ENCODE peak calls at places on chromosome 18, in seven cellular contexts. One of them, this sample, is unnamed. For H3K36me3, the result is how much of the 10 kb centered on the place peaks cover.

GRCh38 chr18:31274915-31275314 is 43.0 kb upstream of the DSG1 start:
- DNase-seq in neuronal stem cell: no peak
- DNase-seq in sigmoid colon: no peak
- DNase-seq in IMR-90: no peak
- DNase-seq in HCT116: peak
- DNase-seq in CD8-positive, alpha-beta memory T cell: no peak
- DNase-seq in upper lobe of right lung: peak
- DNase-seq in this sample: no peak

GRCh38 chr18:12766986-12767433 is 64.2 kb downstream of the PSMG2 start:
- DNase-seq in CD8-positive, alpha-beta memory T cell: no peak
- DNase-seq in sigmoid colon: no peak
- DNase-seq in HCT116: no peak
- DNase-seq in IMR-90: no peak
- DNase-seq in upper lobe of right lung: no peak
- DNase-seq in neuronal stem cell: peak
- DNase-seq in this sample: no peak

GRCh38 chr18:49207373-49207772 is 253.1 kb downstream of the DYM start:
- DNase-seq in HCT116: peak
- DNase-seq in IMR-90: peak
- DNase-seq in CD8-positive, alpha-beta memory T cell: no peak
- DNase-seq in neuronal stem cell: no peak
- DNase-seq in upper lobe of right lung: no peak
- DNase-seq in sigmoid colon: no peak
- DNase-seq in this sample: no peak

GRCh38 chr18:59067873-59068272 is 71.8 kb upstream of the SEC11C start:
- DNase-seq in sigmoid colon: no peak
- DNase-seq in IMR-90: peak
- DNase-seq in upper lobe of right lung: no peak
- DNase-seq in CD8-positive, alpha-beta memory T cell: no peak
- DNase-seq in HCT116: no peak
- DNase-seq in neuronal stem cell: no peak
- DNase-seq in this sample: no peak

GRCh38 chr18:59779979-59780378 is 82.8 kb upstream of the CCBE1 start:
- DNase-seq in CD8-positive, alpha-beta memory T cell: no peak
- DNase-seq in sigmoid colon: no peak
- DNase-seq in upper lobe of right lung: no peak
- DNase-seq in HCT116: no peak
- DNase-seq in neuronal stem cell: no peak
- DNase-seq in IMR-90: peak
- DNase-seq in this sample: no peak

GRCh38 chr18:9987931-9988330 is 74.1 kb downstream of the VAPA start:
- DNase-seq in IMR-90: no peak
- DNase-seq in neuronal stem cell: no peak
- DNase-seq in sigmoid colon: no peak
- DNase-seq in CD8-positive, alpha-beta memory T cell: no peak
- DNase-seq in upper lobe of right lung: no peak
- DNase-seq in HCT116: no peak
- DNase-seq in this sample: no peak

GRCh38 chr18:3481696-3482210 is 31.8 kb downstream of the TGIF1 start:
- DNase-seq in neuronal stem cell: no peak
- DNase-seq in HCT116: peak
- DNase-seq in sigmoid colon: no peak
- DNase-seq in IMR-90: peak
- DNase-seq in CD8-positive, alpha-beta memory T cell: no peak
- DNase-seq in upper lobe of right lung: no peak
- DNase-seq in this sample: no peak

GRCh38 chr18:52136532-52136931 is 203.5 kb upstream of the DCC start:
- DNase-seq in CD8-positive, alpha-beta memory T cell: no peak
- DNase-seq in IMR-90: no peak
- DNase-seq in sigmoid colon: no peak
- DNase-seq in upper lobe of right lung: no peak
- DNase-seq in HCT116: no peak
- DNase-seq in neuronal stem cell: no peak
- DNase-seq in this sample: no peak

GRCh38 chr18:28767781-28768211 is 590.9 kb upstream of the CDH2 start:
- DNase-seq in IMR-90: peak
- DNase-seq in upper lobe of right lung: no peak
- DNase-seq in CD8-positive, alpha-beta memory T cell: no peak
- DNase-seq in sigmoid colon: no peak
- DNase-seq in neuronal stem cell: no peak
- DNase-seq in HCT116: no peak
- DNase-seq in this sample: no peak

GRCh38 chr18:57759650-57760049 is 43.5 kb downstream of the ATP8B1 start:
- DNase-seq in HCT116: no peak
- DNase-seq in upper lobe of right lung: no peak
- DNase-seq in CD8-positive, alpha-beta memory T cell: no peak
- DNase-seq in IMR-90: no peak
- DNase-seq in sigmoid colon: no peak
- DNase-seq in neuronal stem cell: no peak
- DNase-seq in this sample: no peak

GRCh38 chr18:989423-989822 is 84.8 kb downstream of the ADCYAP1 start:
- DNase-seq in sigmoid colon: no peak
- DNase-seq in neuronal stem cell: no peak
- DNase-seq in HCT116: no peak
- DNase-seq in upper lobe of right lung: no peak
- DNase-seq in CD8-positive, alpha-beta memory T cell: no peak
- DNase-seq in IMR-90: no peak
- DNase-seq in this sample: no peak

GRCh38 chr18:995641-996040 is 91.0 kb downstream of the ADCYAP1 start:
- DNase-seq in CD8-positive, alpha-beta memory T cell: no peak
- DNase-seq in IMR-90: peak
- DNase-seq in sigmoid colon: no peak
- DNase-seq in HCT116: no peak
- DNase-seq in upper lobe of right lung: no peak
- DNase-seq in neuronal stem cell: no peak
- DNase-seq in this sample: peak

GRCh38 chr18:991441-991840 is 86.8 kb downstream of the ADCYAP1 start:
- DNase-seq in HCT116: no peak
- DNase-seq in upper lobe of right lung: no peak
- DNase-seq in sigmoid colon: no peak
- DNase-seq in IMR-90: no peak
- DNase-seq in neuronal stem cell: no peak
- DNase-seq in CD8-positive, alpha-beta memory T cell: no peak
- DNase-seq in this sample: peak

GRCh38 chr18:997499-997898 is 92.8 kb downstream of the ADCYAP1 start:
- DNase-seq in HCT116: no peak
- DNase-seq in upper lobe of right lung: no peak
- DNase-seq in CD8-positive, alpha-beta memory T cell: no peak
- DNase-seq in sigmoid colon: no peak
- DNase-seq in IMR-90: no peak
- DNase-seq in neuronal stem cell: no peak
- DNase-seq in this sample: no peak

GRCh38 chr18:993560-993959 is 88.9 kb downstream of the ADCYAP1 start:
- DNase-seq in CD8-positive, alpha-beta memory T cell: no peak
- DNase-seq in IMR-90: no peak
- DNase-seq in HCT116: no peak
- DNase-seq in upper lobe of right lung: no peak
- DNase-seq in neuronal stem cell: no peak
- DNase-seq in sigmoid colon: no peak
- DNase-seq in this sample: no peak
- H3K4me3 ChIP-seq in CD8-positive, alpha-beta memory T cell: no peak
- H3K4me3 ChIP-seq in IMR-90: no peak
- H3K4me3 ChIP-seq in HCT116: no peak
- H3K4me3 ChIP-seq in upper lobe of right lung: no peak
- H3K4me3 ChIP-seq in neuronal stem cell: no peak
- H3K4me3 ChIP-seq in sigmoid colon: no peak
- H3K4me3 ChIP-seq in this sample: no peak

GRCh38 chr18:47847635-47848034 is 82.8 kb downstream of the SMAD2 start:
- DNase-seq in upper lobe of right lung: no peak
- DNase-seq in CD8-positive, alpha-beta memory T cell: no peak
- DNase-seq in IMR-90: no peak
- DNase-seq in HCT116: no peak
- DNase-seq in neuronal stem cell: no peak
- DNase-seq in sigmoid colon: no peak
- DNase-seq in this sample: no peak
- H3K36me3 ChIP-seq in upper lobe of right lung: half or more
- H3K36me3 ChIP-seq in CD8-positive, alpha-beta memory T cell: under half
- H3K36me3 ChIP-seq in IMR-90: under half
- H3K36me3 ChIP-seq in HCT116: under half
- H3K36me3 ChIP-seq in neuronal stem cell: under half
- H3K36me3 ChIP-seq in sigmoid colon: under half
- H3K36me3 ChIP-seq in this sample: under half

GRCh38 chr18:23927821-23928746 is 86.5 kb upstream of the TTC39C start:
- DNase-seq in sigmoid colon: no peak
- DNase-seq in upper lobe of right lung: no peak
- DNase-seq in HCT116: no peak
- DNase-seq in CD8-positive, alpha-beta memory T cell: no peak
- DNase-seq in neuronal stem cell: no peak
- DNase-seq in IMR-90: peak
- DNase-seq in this sample: no peak
- H3K4me3 ChIP-seq in sigmoid colon: peak
- H3K4me3 ChIP-seq in upper lobe of right lung: no peak
- H3K4me3 ChIP-seq in HCT116: no peak
- H3K4me3 ChIP-seq in CD8-positive, alpha-beta memory T cell: no peak
- H3K4me3 ChIP-seq in neuronal stem cell: no peak
- H3K4me3 ChIP-seq in IMR-90: no peak
- H3K4me3 ChIP-seq in this sample: no peak

DNA sequence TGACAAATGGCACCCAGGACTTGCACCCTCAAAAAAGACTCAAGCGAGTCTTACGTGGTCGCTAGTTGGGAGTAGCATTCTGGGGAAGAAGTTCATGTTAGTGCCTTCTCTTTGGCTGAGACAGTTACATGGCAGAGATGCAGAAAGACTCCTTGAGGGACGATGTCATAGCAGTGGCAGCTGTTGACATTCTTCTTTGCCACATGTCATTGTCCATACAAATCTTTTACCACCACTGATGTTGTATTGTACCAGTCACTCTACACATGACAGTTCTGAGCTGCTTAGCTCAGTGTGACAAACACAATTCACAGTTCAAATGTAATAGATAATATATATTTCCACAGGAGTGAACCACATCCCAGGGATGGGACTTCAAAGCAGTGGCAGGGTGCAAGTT is 197.1 kb downstream of the TCF4 start:
- DNase-seq in upper lobe of right lung: no peak
- DNase-seq in sigmoid colon: no peak
- DNase-seq in IMR-90: no peak
- DNase-seq in neuronal stem cell: no peak
- DNase-seq in HCT116: no peak
- DNase-seq in CD8-positive, alpha-beta memory T cell: no peak
- DNase-seq in this sample: no peak
- H3K36me3 ChIP-seq in upper lobe of right lung: under half
- H3K36me3 ChIP-seq in sigmoid colon: under half
- H3K36me3 ChIP-seq in IMR-90: under half
- H3K36me3 ChIP-seq in neuronal stem cell: under half
- H3K36me3 ChIP-seq in HCT116: under half
- H3K36me3 ChIP-seq in CD8-positive, alpha-beta memory T cell: under half
- H3K36me3 ChIP-seq in this sample: under half

GRCh38 chr18:63135101-63135500 is 184.5 kb downstream of the BCL2 start:
- DNase-seq in upper lobe of right lung: no peak
- DNase-seq in IMR-90: no peak
- DNase-seq in sigmoid colon: no peak
- DNase-seq in neuronal stem cell: no peak
- DNase-seq in HCT116: no peak
- DNase-seq in CD8-positive, alpha-beta memory T cell: no peak
- DNase-seq in this sample: no peak

GRCh38 chr18:63140038-63140450 is 179.5 kb downstream of the BCL2 start:
- DNase-seq in CD8-positive, alpha-beta memory T cell: no peak
- DNase-seq in upper lobe of right lung: no peak
- DNase-seq in sigmoid colon: no peak
- DNase-seq in IMR-90: no peak
- DNase-seq in HCT116: no peak
- DNase-seq in neuronal stem cell: no peak
- DNase-seq in this sample: no peak

GRCh38 chr18:63138469-63139340 is 180.9 kb downstream of the BCL2 start:
- DNase-seq in HCT116: no peak
- DNase-seq in upper lobe of right lung: no peak
- DNase-seq in sigmoid colon: no peak
- DNase-seq in IMR-90: no peak
- DNase-seq in neuronal stem cell: peak
- DNase-seq in CD8-positive, alpha-beta memory T cell: no peak
- DNase-seq in this sample: no peak

GRCh38 chr18:63140997-63141776 is 178.4 kb downstream of the BCL2 start:
- DNase-seq in IMR-90: no peak
- DNase-seq in sigmoid colon: no peak
- DNase-seq in upper lobe of right lung: no peak
- DNase-seq in neuronal stem cell: no peak
- DNase-seq in CD8-positive, alpha-beta memory T cell: no peak
- DNase-seq in HCT116: no peak
- DNase-seq in this sample: no peak

DNA sequence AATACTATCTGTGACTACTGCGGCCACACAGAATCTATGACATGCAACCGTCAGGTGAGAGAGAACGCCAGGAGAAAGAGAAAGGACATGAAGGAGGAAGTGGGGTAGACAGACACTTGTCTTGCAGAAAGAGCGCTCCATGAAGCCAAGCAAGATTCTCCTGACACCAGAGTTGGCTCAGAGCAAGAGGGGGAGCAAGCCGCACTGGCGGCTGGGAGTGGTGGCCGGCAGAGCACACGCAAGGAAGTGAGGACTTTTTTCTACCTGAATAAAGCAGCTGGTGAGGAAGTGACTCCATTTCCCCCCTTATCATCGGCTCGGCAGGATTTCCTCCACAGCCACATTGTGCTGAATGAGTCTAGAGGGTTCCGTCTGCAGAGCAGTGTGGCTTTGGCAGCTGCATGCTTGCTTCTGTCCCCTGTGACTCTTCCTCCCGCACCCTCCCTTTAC is 181.5 kb downstream of the BCL2 start:
- DNase-seq in sigmoid colon: no peak
- DNase-seq in HCT116: no peak
- DNase-seq in neuronal stem cell: no peak
- DNase-seq in upper lobe of right lung: no peak
- DNase-seq in CD8-positive, alpha-beta memory T cell: peak
- DNase-seq in IMR-90: no peak
- DNase-seq in this sample: no peak
- H3K4me3 ChIP-seq in sigmoid colon: no peak
- H3K4me3 ChIP-seq in HCT116: no peak
- H3K4me3 ChIP-seq in neuronal stem cell: no peak
- H3K4me3 ChIP-seq in upper lobe of right lung: peak
- H3K4me3 ChIP-seq in CD8-positive, alpha-beta memory T cell: peak
- H3K4me3 ChIP-seq in IMR-90: no peak
- H3K4me3 ChIP-seq in this sample: no peak

DNA sequence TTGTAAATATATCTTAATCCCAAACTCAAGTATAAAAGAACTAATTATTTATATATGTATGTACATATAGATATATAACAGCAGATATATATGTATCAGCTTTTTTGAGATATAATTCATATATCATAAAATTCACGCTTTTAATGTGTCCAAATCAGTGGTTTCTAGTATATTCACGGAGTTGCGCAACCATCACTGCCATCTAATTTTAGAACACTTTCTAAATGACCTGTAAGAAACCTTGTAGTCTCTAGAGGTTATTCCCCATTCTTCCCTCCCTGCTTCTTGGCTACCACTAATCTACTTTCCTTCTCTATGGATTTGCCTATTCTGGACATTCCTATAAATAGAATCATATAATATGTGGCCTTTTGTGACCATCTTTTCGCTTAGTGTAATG is 163.5 kb upstream of the TCF4 start:
- DNase-seq in neuronal stem cell: no peak
- DNase-seq in HCT116: no peak
- DNase-seq in sigmoid colon: no peak
- DNase-seq in IMR-90: no peak
- DNase-seq in upper lobe of right lung: no peak
- DNase-seq in CD8-positive, alpha-beta memory T cell: no peak
- DNase-seq in this sample: no peak
- H3K36me3 ChIP-seq in neuronal stem cell: under half
- H3K36me3 ChIP-seq in HCT116: under half
- H3K36me3 ChIP-seq in sigmoid colon: under half
- H3K36me3 ChIP-seq in IMR-90: under half
- H3K36me3 ChIP-seq in upper lobe of right lung: under half
- H3K36me3 ChIP-seq in CD8-positive, alpha-beta memory T cell: under half
- H3K36me3 ChIP-seq in this sample: under half

GRCh38 chr18:47928466-47928865 is 2.0 kb downstream of the SMAD2 start:
- DNase-seq in sigmoid colon: no peak
- DNase-seq in IMR-90: peak
- DNase-seq in HCT116: no peak
- DNase-seq in neuronal stem cell: no peak
- DNase-seq in upper lobe of right lung: no peak
- DNase-seq in CD8-positive, alpha-beta memory T cell: no peak
- DNase-seq in this sample: no peak
- H3K4me3 ChIP-seq in sigmoid colon: peak
- H3K4me3 ChIP-seq in IMR-90: peak
- H3K4me3 ChIP-seq in HCT116: no peak
- H3K4me3 ChIP-seq in neuronal stem cell: peak
- H3K4me3 ChIP-seq in upper lobe of right lung: peak
- H3K4me3 ChIP-seq in CD8-positive, alpha-beta memory T cell: peak
- H3K4me3 ChIP-seq in this sample: peak

This sample was measured in MG63.